ENCODE peak calls at places on chromosomes 7 and 10, in six cellular contexts. One of them, this sample, is unnamed.

GRCh38 chr7:34612671-34613070 is 45.3 kb upstream of the NPSR1 start:
- DNase-seq in stimulated activated CD4-positive, alpha-beta T cell treated with anti-CD3 and anti-CD28 coated beads, Interleukin-1b, Interleukin-23, amount 100 ng/mL, for 48 hours: no peak
- DNase-seq in H4: peak
- DNase-seq in naive B cell: no peak
- DNase-seq in GM12865: no peak
- DNase-seq in NT2/D1: peak
- DNase-seq in this sample: no peak

GRCh38 chr10:27799046-27799445 is 53.4 kb upstream of the MKX start:
- DNase-seq in stimulated activated CD4-positive, alpha-beta T cell treated with anti-CD3 and anti-CD28 coated beads, Interleukin-1b, Interleukin-23, amount 100 ng/mL, for 48 hours: no peak
- DNase-seq in H4: no peak
- DNase-seq in naive B cell: no peak
- DNase-seq in GM12865: no peak
- DNase-seq in NT2/D1: no peak
- DNase-seq in this sample: no peak

GRCh38 chr7:749121-749520 is 22.0 kb upstream of the PRKAR1B start:
- DNase-seq in stimulated activated CD4-positive, alpha-beta T cell treated with anti-CD3 and anti-CD28 coated beads, Interleukin-1b, Interleukin-23, amount 100 ng/mL, for 48 hours: no peak
- DNase-seq in H4: no peak
- DNase-seq in naive B cell: no peak
- DNase-seq in GM12865: no peak
- DNase-seq in NT2/D1: no peak
- DNase-seq in this sample: peak

GRCh38 chr7:621572-622285 is 102.1 kb upstream of the PDGFA start:
- DNase-seq in stimulated activated CD4-positive, alpha-beta T cell treated with anti-CD3 and anti-CD28 coated beads, Interleukin-1b, Interleukin-23, amount 100 ng/mL, for 48 hours: no peak
- DNase-seq in H4: no peak
- DNase-seq in naive B cell: no peak
- DNase-seq in GM12865: no peak
- DNase-seq in NT2/D1: no peak
- DNase-seq in this sample: no peak

GRCh38 chr7:140655511-140656408 is 15.1 kb upstream of the DENND2A start:
- DNase-seq in stimulated activated CD4-positive, alpha-beta T cell treated with anti-CD3 and anti-CD28 coated beads, Interleukin-1b, Interleukin-23, amount 100 ng/mL, for 48 hours: no peak
- DNase-seq in H4: no peak
- DNase-seq in naive B cell: no peak
- DNase-seq in GM12865: no peak
- DNase-seq in NT2/D1: no peak
- DNase-seq in this sample: no peak

GRCh38 chr10:123519861-123520260 is 146.3 kb upstream of the GPR26 start:
- DNase-seq in stimulated activated CD4-positive, alpha-beta T cell treated with anti-CD3 and anti-CD28 coated beads, Interleukin-1b, Interleukin-23, amount 100 ng/mL, for 48 hours: no peak
- DNase-seq in H4: no peak
- DNase-seq in naive B cell: no peak
- DNase-seq in GM12865: no peak
- DNase-seq in NT2/D1: no peak
- DNase-seq in this sample: no peak

GRCh38 chr10:78350286-78350685 is 316.6 kb downstream of the RPS24 start:
- DNase-seq in stimulated activated CD4-positive, alpha-beta T cell treated with anti-CD3 and anti-CD28 coated beads, Interleukin-1b, Interleukin-23, amount 100 ng/mL, for 48 hours: no peak
- DNase-seq in H4: no peak
- DNase-seq in naive B cell: no peak
- DNase-seq in GM12865: no peak
- DNase-seq in NT2/D1: no peak
- DNase-seq in this sample: no peak

GRCh38 chr10:34933676-34934075 is 118.6 kb upstream of the PARD3 start:
- DNase-seq in stimulated activated CD4-positive, alpha-beta T cell treated with anti-CD3 and anti-CD28 coated beads, Interleukin-1b, Interleukin-23, amount 100 ng/mL, for 48 hours: no peak
- DNase-seq in H4: no peak
- DNase-seq in naive B cell: no peak
- DNase-seq in GM12865: no peak
- DNase-seq in NT2/D1: no peak
- DNase-seq in this sample: no peak

GRCh38 chr10:73762915-73763314 is 18.7 kb downstream of the SEC24C start:
- DNase-seq in stimulated activated CD4-positive, alpha-beta T cell treated with anti-CD3 and anti-CD28 coated beads, Interleukin-1b, Interleukin-23, amount 100 ng/mL, for 48 hours: no peak
- DNase-seq in H4: no peak
- DNase-seq in naive B cell: no peak
- DNase-seq in GM12865: peak
- DNase-seq in NT2/D1: no peak
- DNase-seq in this sample: no peak

GRCh38 chr7:42677751-42678231 is 234.1 kb downstream of the C7orf25 start:
- DNase-seq in stimulated activated CD4-positive, alpha-beta T cell treated with anti-CD3 and anti-CD28 coated beads, Interleukin-1b, Interleukin-23, amount 100 ng/mL, for 48 hours: no peak
- DNase-seq in H4: peak
- DNase-seq in naive B cell: no peak
- DNase-seq in GM12865: no peak
- DNase-seq in NT2/D1: no peak
- DNase-seq in this sample: no peak

GRCh38 chr10:132415956-132416355 is 19.0 kb downstream of the PWWP2B start:
- DNase-seq in stimulated activated CD4-positive, alpha-beta T cell treated with anti-CD3 and anti-CD28 coated beads, Interleukin-1b, Interleukin-23, amount 100 ng/mL, for 48 hours: no peak
- DNase-seq in H4: no peak
- DNase-seq in naive B cell: no peak
- DNase-seq in GM12865: no peak
- DNase-seq in NT2/D1: no peak
- DNase-seq in this sample: no peak

GRCh38 chr7:41910916-41911315 is 208.0 kb upstream of the INHBA start:
- DNase-seq in stimulated activated CD4-positive, alpha-beta T cell treated with anti-CD3 and anti-CD28 coated beads, Interleukin-1b, Interleukin-23, amount 100 ng/mL, for 48 hours: no peak
- DNase-seq in H4: no peak
- DNase-seq in naive B cell: no peak
- DNase-seq in GM12865: no peak
- DNase-seq in NT2/D1: no peak
- DNase-seq in this sample: no peak

GRCh38 chr7:157408258-157409101 is 71.7 kb downstream of the DNAJB6 start:
- DNase-seq in stimulated activated CD4-positive, alpha-beta T cell treated with anti-CD3 and anti-CD28 coated beads, Interleukin-1b, Interleukin-23, amount 100 ng/mL, for 48 hours: no peak
- DNase-seq in H4: no peak
- DNase-seq in naive B cell: no peak
- DNase-seq in GM12865: no peak
- DNase-seq in NT2/D1: no peak
- DNase-seq in this sample: no peak

GRCh38 chr10:58513189-58514101 is 773 bp downstream of the BICC1 start:
- DNase-seq in stimulated activated CD4-positive, alpha-beta T cell treated with anti-CD3 and anti-CD28 coated beads, Interleukin-1b, Interleukin-23, amount 100 ng/mL, for 48 hours: no peak
- DNase-seq in H4: peak
- DNase-seq in naive B cell: no peak
- DNase-seq in GM12865: no peak
- DNase-seq in NT2/D1: no peak
- DNase-seq in this sample: no peak

GRCh38 chr7:14846405-14846804 is 56.1 kb downstream of the DGKB start:
- DNase-seq in stimulated activated CD4-positive, alpha-beta T cell treated with anti-CD3 and anti-CD28 coated beads, Interleukin-1b, Interleukin-23, amount 100 ng/mL, for 48 hours: no peak
- DNase-seq in H4: no peak
- DNase-seq in naive B cell: no peak
- DNase-seq in GM12865: no peak
- DNase-seq in NT2/D1: no peak
- DNase-seq in this sample: no peak

GRCh38 chr7:371779-372545 is 82.0 kb downstream of the FOXL3 start:
- DNase-seq in stimulated activated CD4-positive, alpha-beta T cell treated with anti-CD3 and anti-CD28 coated beads, Interleukin-1b, Interleukin-23, amount 100 ng/mL, for 48 hours: no peak
- DNase-seq in H4: no peak
- DNase-seq in naive B cell: no peak
- DNase-seq in GM12865: no peak
- DNase-seq in NT2/D1: no peak
- DNase-seq in this sample: no peak

GRCh38 chr10:100827819-100828743 is 82.7 kb downstream of the PAX2 start:
- DNase-seq in stimulated activated CD4-positive, alpha-beta T cell treated with anti-CD3 and anti-CD28 coated beads, Interleukin-1b, Interleukin-23, amount 100 ng/mL, for 48 hours: no peak
- DNase-seq in H4: no peak
- DNase-seq in naive B cell: peak
- DNase-seq in GM12865: peak
- DNase-seq in NT2/D1: no peak
- DNase-seq in this sample: no peak

GRCh38 chr10:102068216-102068615 is 3.1 kb downstream of the HPS6 start:
- DNase-seq in stimulated activated CD4-positive, alpha-beta T cell treated with anti-CD3 and anti-CD28 coated beads, Interleukin-1b, Interleukin-23, amount 100 ng/mL, for 48 hours: no peak
- DNase-seq in H4: no peak
- DNase-seq in naive B cell: no peak
- DNase-seq in GM12865: no peak
- DNase-seq in NT2/D1: no peak
- DNase-seq in this sample: no peak

GRCh38 chr10:108894402-108895301 is 1028.7 kb downstream of the XPNPEP1 start:
- DNase-seq in stimulated activated CD4-positive, alpha-beta T cell treated with anti-CD3 and anti-CD28 coated beads, Interleukin-1b, Interleukin-23, amount 100 ng/mL, for 48 hours: no peak
- DNase-seq in H4: no peak
- DNase-seq in naive B cell: peak
- DNase-seq in GM12865: peak
- DNase-seq in NT2/D1: no peak
- DNase-seq in this sample: no peak

GRCh38 chr10:105328441-105328840 is 687.4 kb downstream of the SORCS3 start:
- DNase-seq in stimulated activated CD4-positive, alpha-beta T cell treated with anti-CD3 and anti-CD28 coated beads, Interleukin-1b, Interleukin-23, amount 100 ng/mL, for 48 hours: no peak
- DNase-seq in H4: no peak
- DNase-seq in naive B cell: no peak
- DNase-seq in GM12865: no peak
- DNase-seq in NT2/D1: no peak
- DNase-seq in this sample: no peak

GRCh38 chr10:113322843-113323242 is 230.0 kb upstream of the HABP2 start:
- DNase-seq in stimulated activated CD4-positive, alpha-beta T cell treated with anti-CD3 and anti-CD28 coated beads, Interleukin-1b, Interleukin-23, amount 100 ng/mL, for 48 hours: no peak
- DNase-seq in H4: no peak
- DNase-seq in naive B cell: peak
- DNase-seq in GM12865: no peak
- DNase-seq in NT2/D1: no peak
- DNase-seq in this sample: no peak

GRCh38 chr10:114566064-114566463 is 92.0 kb downstream of the ABLIM1 start:
- DNase-seq in stimulated activated CD4-positive, alpha-beta T cell treated with anti-CD3 and anti-CD28 coated beads, Interleukin-1b, Interleukin-23, amount 100 ng/mL, for 48 hours: no peak
- DNase-seq in H4: no peak
- DNase-seq in naive B cell: no peak
- DNase-seq in GM12865: no peak
- DNase-seq in NT2/D1: no peak
- DNase-seq in this sample: no peak

GRCh38 chr10:60032723-60033122 is 126.4 kb upstream of the CCDC6 start:
- DNase-seq in stimulated activated CD4-positive, alpha-beta T cell treated with anti-CD3 and anti-CD28 coated beads, Interleukin-1b, Interleukin-23, amount 100 ng/mL, for 48 hours: peak
- DNase-seq in H4: peak
- DNase-seq in naive B cell: peak
- DNase-seq in GM12865: peak
- DNase-seq in NT2/D1: peak
- DNase-seq in this sample: peak

GRCh38 chr10:52526251-52526823 is 212.3 kb downstream of the DKK1 start:
- DNase-seq in stimulated activated CD4-positive, alpha-beta T cell treated with anti-CD3 and anti-CD28 coated beads, Interleukin-1b, Interleukin-23, amount 100 ng/mL, for 48 hours: no peak
- DNase-seq in H4: no peak
- DNase-seq in naive B cell: no peak
- DNase-seq in GM12865: no peak
- DNase-seq in NT2/D1: no peak
- DNase-seq in this sample: no peak

This sample was measured in D721Med.